ENCODE peak calls at places on chromosomes 11 and 22, in eight cellular contexts. One of them, this sample, is unnamed.

GRCh38 chr11:113457784-113458183 is 17.4 kb downstream of the DRD2 start:
- DNase-seq in osteocyte: no peak
- DNase-seq in neural progenitor cell: peak; percentile 71
- DNase-seq in lower lobe of right lung: no peak
- DNase-seq in IMR-90: no peak
- DNase-seq in nephron progenitor cell: no peak
- DNase-seq in foreskin fibroblast: no peak
- DNase-seq in HCT116: no peak
- DNase-seq in this sample: no peak

GRCh38 chr11:109085708-109086373 is 336.1 kb upstream of the C11orf87 start:
- DNase-seq in osteocyte: no peak
- DNase-seq in neural progenitor cell: no peak
- DNase-seq in lower lobe of right lung: no peak
- DNase-seq in IMR-90: peak; percentile 41
- DNase-seq in nephron progenitor cell: no peak
- DNase-seq in foreskin fibroblast: peak; percentile 28
- DNase-seq in HCT116: no peak
- DNase-seq in this sample: no peak

GRCh38 chr22:27833803-27834202 is 32.2 kb upstream of the MN1 start:
- DNase-seq in osteocyte: no peak
- DNase-seq in neural progenitor cell: no peak
- DNase-seq in lower lobe of right lung: no peak
- DNase-seq in IMR-90: no peak
- DNase-seq in nephron progenitor cell: no peak
- DNase-seq in foreskin fibroblast: no peak
- DNase-seq in HCT116: no peak
- DNase-seq in this sample: no peak

GRCh38 chr22:28884754-28885375 is 1.5 kb downstream of the ZNRF3 start:
- DNase-seq in osteocyte: no peak
- DNase-seq in neural progenitor cell: peak; percentile 38
- DNase-seq in lower lobe of right lung: no peak
- DNase-seq in IMR-90: no peak
- DNase-seq in nephron progenitor cell: peak; percentile 18
- DNase-seq in foreskin fibroblast: no peak
- DNase-seq in HCT116: no peak
- DNase-seq in this sample: no peak

GRCh38 chr11:133931449-133932060 is 25.2 kb downstream of the IGSF9B start:
- DNase-seq in osteocyte: no peak
- DNase-seq in neural progenitor cell: no peak
- DNase-seq in lower lobe of right lung: no peak
- DNase-seq in IMR-90: no peak
- DNase-seq in nephron progenitor cell: no peak
- DNase-seq in foreskin fibroblast: no peak
- DNase-seq in HCT116: no peak
- DNase-seq in this sample: no peak

GRCh38 chr11:19988598-19988997 is 171.7 kb downstream of the DBX1 start:
- DNase-seq in osteocyte: no peak
- DNase-seq in neural progenitor cell: peak; percentile 64
- DNase-seq in lower lobe of right lung: peak; percentile 55
- DNase-seq in IMR-90: peak; percentile 92
- DNase-seq in nephron progenitor cell: no peak
- DNase-seq in foreskin fibroblast: peak; percentile 80
- DNase-seq in HCT116: peak; percentile 13
- DNase-seq in this sample: no peak

GRCh38 chr22:45235851-45236342 is 4.8 kb downstream of the KIAA0930 start:
- DNase-seq in osteocyte: no peak
- DNase-seq in neural progenitor cell: no peak
- DNase-seq in lower lobe of right lung: no peak
- DNase-seq in IMR-90: no peak
- DNase-seq in nephron progenitor cell: no peak
- DNase-seq in foreskin fibroblast: no peak
- DNase-seq in HCT116: no peak
- DNase-seq in this sample: no peak

GRCh38 chr22:48826546-48826945 is 1001.1 kb downstream of the BRD1 start:
- DNase-seq in osteocyte: no peak
- DNase-seq in neural progenitor cell: no peak
- DNase-seq in lower lobe of right lung: no peak
- DNase-seq in IMR-90: no peak
- DNase-seq in nephron progenitor cell: no peak
- DNase-seq in foreskin fibroblast: no peak
- DNase-seq in HCT116: no peak
- DNase-seq in this sample: no peak

GRCh38 chr11:70243912-70244652 is 26.4 kb upstream of the PPFIA1 start:
- DNase-seq in osteocyte: no peak
- DNase-seq in neural progenitor cell: no peak
- DNase-seq in lower lobe of right lung: no peak
- DNase-seq in IMR-90: no peak
- DNase-seq in nephron progenitor cell: no peak
- DNase-seq in foreskin fibroblast: no peak
- DNase-seq in HCT116: no peak
- DNase-seq in this sample: no peak

GRCh38 chr11:99937330-99937729 is 749.8 kb upstream of the ARHGAP42 start:
- DNase-seq in osteocyte: no peak
- DNase-seq in neural progenitor cell: no peak
- DNase-seq in lower lobe of right lung: no peak
- DNase-seq in IMR-90: no peak
- DNase-seq in nephron progenitor cell: peak; percentile 7
- DNase-seq in foreskin fibroblast: no peak
- DNase-seq in HCT116: no peak
- DNase-seq in this sample: no peak

GRCh38 chr22:38925571-38926041 is 31.8 kb upstream of the APOBEC3A start:
- DNase-seq in osteocyte: peak; percentile 40
- DNase-seq in neural progenitor cell: no peak
- DNase-seq in lower lobe of right lung: no peak
- DNase-seq in IMR-90: peak; percentile 30
- DNase-seq in nephron progenitor cell: no peak
- DNase-seq in foreskin fibroblast: peak; percentile 38
- DNase-seq in HCT116: no peak
- DNase-seq in this sample: no peak

GRCh38 chr11:32473282-32473909 is 38.1 kb upstream of the WT1 start:
- DNase-seq in osteocyte: no peak
- DNase-seq in neural progenitor cell: no peak
- DNase-seq in lower lobe of right lung: no peak
- DNase-seq in IMR-90: no peak
- DNase-seq in nephron progenitor cell: no peak
- DNase-seq in foreskin fibroblast: no peak
- DNase-seq in HCT116: no peak
- DNase-seq in this sample: no peak

GRCh38 chr11:77457340-77457739 is 16.6 kb downstream of the PAK1 start:
- DNase-seq in osteocyte: no peak
- DNase-seq in neural progenitor cell: peak; percentile 66
- DNase-seq in lower lobe of right lung: no peak
- DNase-seq in IMR-90: no peak
- DNase-seq in nephron progenitor cell: no peak
- DNase-seq in foreskin fibroblast: no peak
- DNase-seq in HCT116: no peak
- DNase-seq in this sample: no peak

GRCh38 chr11:64343740-64344133 is 3.7 kb downstream of the CCDC88B start:
- DNase-seq in osteocyte: no peak
- DNase-seq in neural progenitor cell: peak; percentile 37
- DNase-seq in lower lobe of right lung: no peak
- DNase-seq in IMR-90: no peak
- DNase-seq in nephron progenitor cell: no peak
- DNase-seq in foreskin fibroblast: no peak
- DNase-seq in HCT116: no peak
- DNase-seq in this sample: no peak

GRCh38 chr11:126127898-126128297 is 65.2 kb upstream of the CDON start:
- DNase-seq in osteocyte: no peak
- DNase-seq in neural progenitor cell: no peak
- DNase-seq in lower lobe of right lung: no peak
- DNase-seq in IMR-90: no peak
- DNase-seq in nephron progenitor cell: no peak
- DNase-seq in foreskin fibroblast: no peak
- DNase-seq in HCT116: no peak
- DNase-seq in this sample: no peak

GRCh38 chr11:64241175-64241429 is 207 bp downstream of the FKBP2 start:
- DNase-seq in osteocyte: no peak
- DNase-seq in neural progenitor cell: no peak
- DNase-seq in lower lobe of right lung: no peak
- DNase-seq in IMR-90: no peak
- DNase-seq in nephron progenitor cell: no peak
- DNase-seq in foreskin fibroblast: no peak
- DNase-seq in HCT116: no peak
- DNase-seq in this sample: no peak

GRCh38 chr11:17513853-17514252 is 30.4 kb downstream of the USH1C start:
- DNase-seq in osteocyte: no peak
- DNase-seq in neural progenitor cell: no peak
- DNase-seq in lower lobe of right lung: no peak
- DNase-seq in IMR-90: no peak
- DNase-seq in nephron progenitor cell: no peak
- DNase-seq in foreskin fibroblast: no peak
- DNase-seq in HCT116: no peak
- DNase-seq in this sample: no peak

GRCh38 chr22:25696763-25697710 is 45.0 kb upstream of the MYO18B start:
- DNase-seq in osteocyte: no peak
- DNase-seq in neural progenitor cell: no peak
- DNase-seq in lower lobe of right lung: no peak
- DNase-seq in IMR-90: no peak
- DNase-seq in nephron progenitor cell: no peak
- DNase-seq in foreskin fibroblast: no peak
- DNase-seq in HCT116: no peak
- DNase-seq in this sample: no peak

GRCh38 chr11:103077553-103077952 is 14.4 kb downstream of the DCUN1D5 start:
- DNase-seq in osteocyte: no peak
- DNase-seq in neural progenitor cell: no peak
- DNase-seq in lower lobe of right lung: no peak
- DNase-seq in IMR-90: no peak
- DNase-seq in nephron progenitor cell: no peak
- DNase-seq in foreskin fibroblast: no peak
- DNase-seq in HCT116: no peak
- DNase-seq in this sample: no peak

GRCh38 chr11:75214411-75214821 is 26.2 kb upstream of the TPBGL start:
- DNase-seq in osteocyte: peak; percentile 93
- DNase-seq in neural progenitor cell: peak; percentile 96
- DNase-seq in lower lobe of right lung: peak; percentile 80
- DNase-seq in IMR-90: peak; percentile 72
- DNase-seq in nephron progenitor cell: peak; percentile 98
- DNase-seq in foreskin fibroblast: peak; percentile 54
- DNase-seq in HCT116: peak; percentile 48
- DNase-seq in this sample: peak; percentile 87

GRCh38 chr11:115920841-115921480 is 416.7 kb upstream of the CADM1 start:
- DNase-seq in osteocyte: no peak
- DNase-seq in neural progenitor cell: peak; percentile 24
- DNase-seq in lower lobe of right lung: no peak
- DNase-seq in IMR-90: no peak
- DNase-seq in nephron progenitor cell: no peak
- DNase-seq in foreskin fibroblast: no peak
- DNase-seq in HCT116: no peak
- DNase-seq in this sample: no peak

GRCh38 chr11:33636104-33636503 is 64.5 kb downstream of the C11orf91 start:
- DNase-seq in osteocyte: no peak
- DNase-seq in neural progenitor cell: no peak
- DNase-seq in lower lobe of right lung: peak; percentile 56
- DNase-seq in IMR-90: no peak
- DNase-seq in nephron progenitor cell: no peak
- DNase-seq in foreskin fibroblast: peak; percentile 45
- DNase-seq in HCT116: no peak
- DNase-seq in this sample: no peak

GRCh38 chr22:30490399-30490798 is 15.1 kb downstream of the SEC14L4 start:
- DNase-seq in osteocyte: no peak
- DNase-seq in neural progenitor cell: peak; percentile 30
- DNase-seq in lower lobe of right lung: peak; percentile 46
- DNase-seq in IMR-90: no peak
- DNase-seq in nephron progenitor cell: peak; percentile 18
- DNase-seq in foreskin fibroblast: no peak
- DNase-seq in HCT116: no peak
- DNase-seq in this sample: no peak

GRCh38 chr11:96200243-96200642 is 142.8 kb downstream of the MAML2 start:
- DNase-seq in osteocyte: no peak
- DNase-seq in neural progenitor cell: no peak
- DNase-seq in lower lobe of right lung: no peak
- DNase-seq in IMR-90: peak; percentile 89
- DNase-seq in nephron progenitor cell: no peak
- DNase-seq in foreskin fibroblast: peak; percentile 63
- DNase-seq in HCT116: no peak
- DNase-seq in this sample: no peak

GRCh38 chr22:24516301-24516737 is 21.2 kb downstream of the UPB1 start:
- DNase-seq in osteocyte: no peak
- DNase-seq in neural progenitor cell: no peak
- DNase-seq in lower lobe of right lung: no peak
- DNase-seq in IMR-90: peak; percentile 93
- DNase-seq in nephron progenitor cell: no peak
- DNase-seq in foreskin fibroblast: peak; percentile 71
- DNase-seq in HCT116: no peak
- DNase-seq in this sample: no peak

GRCh38 chr11:101442171-101442570 is 141.6 kb downstream of the TRPC6 start:
- DNase-seq in osteocyte: no peak
- DNase-seq in neural progenitor cell: no peak
- DNase-seq in lower lobe of right lung: no peak
- DNase-seq in IMR-90: peak; percentile 81
- DNase-seq in nephron progenitor cell: no peak
- DNase-seq in foreskin fibroblast: peak; percentile 71
- DNase-seq in HCT116: no peak
- DNase-seq in this sample: no peak
- TF ChIP-seq CTCF in osteocyte: no peak
- TF ChIP-seq CTCF in neural progenitor cell: no peak
- TF ChIP-seq CTCF in lower lobe of right lung: no peak
- TF ChIP-seq CTCF in IMR-90: no peak
- TF ChIP-seq CTCF in nephron progenitor cell: no peak
- TF ChIP-seq CTCF in foreskin fibroblast: no peak
- TF ChIP-seq CTCF in HCT116: no peak
- TF ChIP-seq CTCF in this sample: no peak

GRCh38 chr11:26278354-26278753 is 53.6 kb upstream of the ANO3 start:
- DNase-seq in osteocyte: no peak
- DNase-seq in neural progenitor cell: no peak
- DNase-seq in lower lobe of right lung: no peak
- DNase-seq in IMR-90: no peak
- DNase-seq in nephron progenitor cell: no peak
- DNase-seq in foreskin fibroblast: no peak
- DNase-seq in HCT116: no peak
- DNase-seq in this sample: no peak
- TF ChIP-seq CTCF in osteocyte: no peak
- TF ChIP-seq CTCF in neural progenitor cell: peak; percentile 24
- TF ChIP-seq CTCF in lower lobe of right lung: no peak
- TF ChIP-seq CTCF in IMR-90: no peak
- TF ChIP-seq CTCF in nephron progenitor cell: no peak
- TF ChIP-seq CTCF in foreskin fibroblast: no peak
- TF ChIP-seq CTCF in HCT116: no peak
- TF ChIP-seq CTCF in this sample: no peak

DNA sequence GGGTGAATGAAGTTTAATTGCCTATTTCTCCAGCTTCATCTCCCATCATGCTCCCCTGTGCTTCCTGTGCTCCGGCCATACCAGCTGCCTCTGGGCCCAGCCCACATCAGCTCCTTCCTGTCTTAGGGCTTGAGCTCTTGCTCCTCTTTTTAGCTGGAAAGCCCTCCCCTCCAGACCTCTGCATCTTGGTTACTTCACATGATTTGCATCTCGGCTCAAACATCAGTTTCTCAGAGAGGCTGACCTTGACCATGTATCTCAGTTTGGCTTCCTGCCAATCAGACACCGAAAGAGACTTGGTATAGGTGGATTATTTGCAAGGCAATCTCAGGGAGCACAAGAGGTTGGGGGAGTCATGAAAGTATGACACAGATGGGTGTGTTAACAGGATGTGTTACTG is 73.2 kb upstream of the TIMP3 start:
- DNase-seq in osteocyte: no peak
- DNase-seq in neural progenitor cell: no peak
- DNase-seq in lower lobe of right lung: no peak
- DNase-seq in IMR-90: no peak
- DNase-seq in nephron progenitor cell: no peak
- DNase-seq in foreskin fibroblast: no peak
- DNase-seq in HCT116: no peak
- DNase-seq in this sample: no peak
- TF ChIP-seq CTCF in osteocyte: no peak
- TF ChIP-seq CTCF in neural progenitor cell: no peak
- TF ChIP-seq CTCF in lower lobe of right lung: no peak
- TF ChIP-seq CTCF in IMR-90: no peak
- TF ChIP-seq CTCF in nephron progenitor cell: no peak
- TF ChIP-seq CTCF in foreskin fibroblast: no peak
- TF ChIP-seq CTCF in HCT116: no peak
- TF ChIP-seq CTCF in this sample: no peak

GRCh38 chr11:67095214-67095507 is 23.9 kb upstream of the KDM2A start:
- DNase-seq in osteocyte: no peak
- DNase-seq in neural progenitor cell: no peak
- DNase-seq in lower lobe of right lung: no peak
- DNase-seq in IMR-90: no peak
- DNase-seq in nephron progenitor cell: no peak
- DNase-seq in foreskin fibroblast: no peak
- DNase-seq in HCT116: no peak
- DNase-seq in this sample: no peak
- TF ChIP-seq CTCF in osteocyte: no peak
- TF ChIP-seq CTCF in neural progenitor cell: no peak
- TF ChIP-seq CTCF in lower lobe of right lung: no peak
- TF ChIP-seq CTCF in IMR-90: no peak
- TF ChIP-seq CTCF in nephron progenitor cell: no peak
- TF ChIP-seq CTCF in foreskin fibroblast: no peak
- TF ChIP-seq CTCF in HCT116: no peak
- TF ChIP-seq CTCF in this sample: no peak

This sample was measured in progenitor cell of endocrine pancreas.